ENCODE peak calls at places on chromosomes 7 and 10, in eight cellular contexts. One of them, this sample, is unnamed.

GRCh38 chr10:43866712-43867111 is 218.0 kb upstream of the ZNF32 start:
- DNase-seq in Panc1: no peak
- DNase-seq in GM23248: no peak
- DNase-seq in mesenchymal stem cell: no peak
- DNase-seq in left lung: no peak
- DNase-seq in uterus: no peak
- DNase-seq in cardiac muscle cell: no peak
- DNase-seq in neural progenitor cell: no peak
- DNase-seq in this sample: no peak

GRCh38 chr7:75737856-75738603 is 711 bp downstream of the HIP1 start:
- DNase-seq in GM23248: peak; percentile 53
- DNase-seq in Panc1: no peak
- DNase-seq in cardiac muscle cell: peak; percentile 28
- DNase-seq in neural progenitor cell: peak; percentile 68
- DNase-seq in mesenchymal stem cell: peak; percentile 34
- DNase-seq in uterus: no peak
- DNase-seq in left lung: peak; percentile 76
- DNase-seq in this sample: no peak

GRCh38 chr7:105723582-105723981 is 142.3 kb upstream of the EFCAB10 start:
- DNase-seq in left lung: no peak
- DNase-seq in uterus: no peak
- DNase-seq in neural progenitor cell: peak; percentile 47
- DNase-seq in mesenchymal stem cell: no peak
- DNase-seq in cardiac muscle cell: no peak
- DNase-seq in GM23248: no peak
- DNase-seq in Panc1: no peak
- DNase-seq in this sample: no peak

GRCh38 chr10:69303632-69304035 is 25.3 kb downstream of the HK1 start:
- DNase-seq in left lung: no peak
- DNase-seq in cardiac muscle cell: no peak
- DNase-seq in mesenchymal stem cell: no peak
- DNase-seq in GM23248: peak; percentile 57
- DNase-seq in uterus: no peak
- DNase-seq in neural progenitor cell: no peak
- DNase-seq in Panc1: no peak
- DNase-seq in this sample: peak; percentile 69

GRCh38 chr7:8060241-8060640 is 91.6 kb downstream of the GLCCI1 start:
- DNase-seq in GM23248: peak; percentile 7
- DNase-seq in mesenchymal stem cell: no peak
- DNase-seq in neural progenitor cell: no peak
- DNase-seq in Panc1: no peak
- DNase-seq in uterus: no peak
- DNase-seq in cardiac muscle cell: no peak
- DNase-seq in left lung: no peak
- DNase-seq in this sample: no peak

GRCh38 chr10:11950325-11951018 is 92.1 kb downstream of the UPF2 start:
- DNase-seq in left lung: no peak
- DNase-seq in cardiac muscle cell: no peak
- DNase-seq in neural progenitor cell: no peak
- DNase-seq in GM23248: no peak
- DNase-seq in uterus: no peak
- DNase-seq in mesenchymal stem cell: no peak
- DNase-seq in Panc1: no peak
- DNase-seq in this sample: no peak

GRCh38 chr10:77490915-77491314 is 146.7 kb downstream of the KCNMA1 start:
- DNase-seq in left lung: no peak
- DNase-seq in mesenchymal stem cell: no peak
- DNase-seq in cardiac muscle cell: no peak
- DNase-seq in GM23248: no peak
- DNase-seq in neural progenitor cell: no peak
- DNase-seq in Panc1: no peak
- DNase-seq in uterus: no peak
- DNase-seq in this sample: no peak

GRCh38 chr10:77927343-77928256 is 1.0 kb upstream of the DLG5 start:
- DNase-seq in GM23248: peak; percentile 44
- DNase-seq in mesenchymal stem cell: no peak
- DNase-seq in neural progenitor cell: peak; percentile 50
- DNase-seq in left lung: no peak
- DNase-seq in cardiac muscle cell: peak; percentile 34
- DNase-seq in uterus: no peak
- DNase-seq in Panc1: no peak
- DNase-seq in this sample: no peak

GRCh38 chr7:107563072-107563760 is 504 bp downstream of the COG5 start:
- DNase-seq in uterus: no peak
- DNase-seq in Panc1: no peak
- DNase-seq in cardiac muscle cell: no peak
- DNase-seq in left lung: no peak
- DNase-seq in mesenchymal stem cell: no peak
- DNase-seq in GM23248: no peak
- DNase-seq in neural progenitor cell: no peak
- DNase-seq in this sample: peak; percentile 21

GRCh38 chr7:1321411-1322239 is 89.0 kb downstream of the UNCX start:
- DNase-seq in GM23248: no peak
- DNase-seq in left lung: peak; percentile 58
- DNase-seq in cardiac muscle cell: no peak
- DNase-seq in neural progenitor cell: no peak
- DNase-seq in mesenchymal stem cell: no peak
- DNase-seq in uterus: no peak
- DNase-seq in Panc1: no peak
- DNase-seq in this sample: no peak

GRCh38 chr7:128163473-128163872 is 77.6 kb upstream of the LEP start:
- DNase-seq in left lung: no peak
- DNase-seq in neural progenitor cell: no peak
- DNase-seq in mesenchymal stem cell: no peak
- DNase-seq in uterus: no peak
- DNase-seq in cardiac muscle cell: no peak
- DNase-seq in GM23248: peak; percentile 10
- DNase-seq in Panc1: no peak
- DNase-seq in this sample: no peak

GRCh38 chr7:55018361-55019328 is at the start of gene EGFR:
- DNase-seq in cardiac muscle cell: peak; percentile 57
- DNase-seq in left lung: peak; percentile 92
- DNase-seq in GM23248: peak; percentile 89
- DNase-seq in mesenchymal stem cell: peak; percentile 82
- DNase-seq in Panc1: no peak
- DNase-seq in neural progenitor cell: peak; percentile 82
- DNase-seq in uterus: peak; percentile 87
- DNase-seq in this sample: peak; percentile 61

GRCh38 chr10:104328916-104329710 is 9.2 kb downstream of the ITPRIP start:
- DNase-seq in left lung: peak; percentile 81
- DNase-seq in GM23248: peak; percentile 98
- DNase-seq in mesenchymal stem cell: peak; percentile 95
- DNase-seq in cardiac muscle cell: no peak
- DNase-seq in neural progenitor cell: peak; percentile 92
- DNase-seq in uterus: peak; percentile 88
- DNase-seq in Panc1: peak; percentile 98
- DNase-seq in this sample: peak; percentile 100

GRCh38 chr7:129780257-129781127 is 169.0 kb downstream of the NRF1 start:
- DNase-seq in mesenchymal stem cell: no peak
- DNase-seq in left lung: peak; percentile 92
- DNase-seq in cardiac muscle cell: peak; percentile 47
- DNase-seq in uterus: no peak
- DNase-seq in neural progenitor cell: peak; percentile 71
- DNase-seq in GM23248: peak; percentile 40
- DNase-seq in Panc1: peak; percentile 38
- DNase-seq in this sample: peak; percentile 73

GRCh38 chr7:65731562-65732035 is 141.3 kb upstream of the VKORC1L1 start:
- DNase-seq in cardiac muscle cell: peak; percentile 64
- DNase-seq in uterus: no peak
- DNase-seq in left lung: peak; percentile 83
- DNase-seq in neural progenitor cell: peak; percentile 73
- DNase-seq in GM23248: peak; percentile 8
- DNase-seq in Panc1: no peak
- DNase-seq in mesenchymal stem cell: peak; percentile 53
- DNase-seq in this sample: peak; percentile 23

GRCh38 chr7:30366606-30367005 is 82.2 kb downstream of the ZNRF2 start:
- DNase-seq in left lung: no peak
- DNase-seq in Panc1: no peak
- DNase-seq in uterus: no peak
- DNase-seq in mesenchymal stem cell: no peak
- DNase-seq in neural progenitor cell: no peak
- DNase-seq in cardiac muscle cell: no peak
- DNase-seq in GM23248: peak; percentile 50
- DNase-seq in this sample: peak; percentile 62

GRCh38 chr10:126691456-126691855 is 21.0 kb upstream of the C10orf90 start:
- DNase-seq in uterus: no peak
- DNase-seq in cardiac muscle cell: no peak
- DNase-seq in GM23248: no peak
- DNase-seq in Panc1: no peak
- DNase-seq in neural progenitor cell: no peak
- DNase-seq in mesenchymal stem cell: no peak
- DNase-seq in left lung: no peak
- DNase-seq in this sample: no peak

GRCh38 chr10:111835562-111835961 is 348.0 kb downstream of the GPAM start:
- DNase-seq in mesenchymal stem cell: no peak
- DNase-seq in GM23248: peak; percentile 84
- DNase-seq in neural progenitor cell: no peak
- DNase-seq in Panc1: no peak
- DNase-seq in uterus: no peak
- DNase-seq in cardiac muscle cell: no peak
- DNase-seq in left lung: no peak
- DNase-seq in this sample: no peak

GRCh38 chr10:86366902-86367338 is 325 bp upstream of the GRID1 start:
- DNase-seq in uterus: no peak
- DNase-seq in GM23248: peak; percentile 18
- DNase-seq in left lung: no peak
- DNase-seq in mesenchymal stem cell: no peak
- DNase-seq in Panc1: no peak
- DNase-seq in cardiac muscle cell: no peak
- DNase-seq in neural progenitor cell: no peak
- DNase-seq in this sample: no peak

GRCh38 chr7:26153246-26153822 is 1.3 kb downstream of the NFE2L3 start:
- DNase-seq in left lung: no peak
- DNase-seq in Panc1: no peak
- DNase-seq in cardiac muscle cell: no peak
- DNase-seq in neural progenitor cell: peak; percentile 18
- DNase-seq in uterus: no peak
- DNase-seq in GM23248: no peak
- DNase-seq in mesenchymal stem cell: peak; percentile 29
- DNase-seq in this sample: no peak

GRCh38 chr7:143510854-143511592 is 33.4 kb downstream of the TAS2R41 start:
- DNase-seq in GM23248: no peak
- DNase-seq in uterus: no peak
- DNase-seq in cardiac muscle cell: no peak
- DNase-seq in mesenchymal stem cell: no peak
- DNase-seq in neural progenitor cell: no peak
- DNase-seq in left lung: peak; percentile 73
- DNase-seq in Panc1: no peak
- DNase-seq in this sample: no peak

DNA sequence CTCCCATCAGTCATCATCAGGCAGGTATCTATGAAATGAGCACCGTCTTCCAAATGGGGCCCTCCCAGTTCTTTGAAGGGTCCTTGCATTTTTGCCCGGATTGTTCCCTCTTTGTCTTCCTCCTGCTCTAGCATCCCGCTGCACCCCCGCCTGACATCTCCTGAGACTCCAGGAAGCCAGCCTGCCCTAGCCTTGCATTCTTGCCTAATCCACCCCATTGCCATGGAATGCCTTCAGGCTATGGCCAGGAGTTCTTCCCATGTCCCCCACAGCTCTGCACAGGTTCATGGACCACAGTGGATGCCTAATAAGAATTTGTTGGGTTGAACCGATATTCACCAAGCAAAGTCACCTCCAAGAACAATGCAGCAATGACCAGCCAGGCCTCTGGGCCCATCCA is 62.1 kb downstream of the ZMIZ1 start:
- DNase-seq in neural progenitor cell: peak; percentile 53
- DNase-seq in uterus: no peak
- DNase-seq in Panc1: no peak
- DNase-seq in left lung: no peak
- DNase-seq in cardiac muscle cell: no peak
- DNase-seq in mesenchymal stem cell: peak; percentile 30
- DNase-seq in GM23248: no peak
- DNase-seq in this sample: no peak
- H3K36me3 ChIP-seq in neural progenitor cell: no peaks in the 10 kb centered on the region
- H3K36me3 ChIP-seq in uterus: no peaks in the 10 kb centered on the region
- H3K36me3 ChIP-seq in Panc1: no peaks in the 10 kb centered on the region
- H3K36me3 ChIP-seq in left lung: no peaks in the 10 kb centered on the region
- H3K36me3 ChIP-seq in cardiac muscle cell: no peaks in the 10 kb centered on the region
- H3K36me3 ChIP-seq in mesenchymal stem cell: peaks cover 60% of the 10 kb centered on the region
- H3K36me3 ChIP-seq in GM23248: peaks cover 7% of the 10 kb centered on the region
- H3K36me3 ChIP-seq in this sample: peaks cover 8% of the 10 kb centered on the region

GRCh38 chr10:130185591-130185990 is 49.4 kb downstream of the GLRX3 start:
- DNase-seq in Panc1: no peak
- DNase-seq in neural progenitor cell: no peak
- DNase-seq in mesenchymal stem cell: no peak
- DNase-seq in GM23248: no peak
- DNase-seq in left lung: no peak
- DNase-seq in cardiac muscle cell: no peak
- DNase-seq in uterus: no peak
- DNase-seq in this sample: no peak
- H3K4me3 ChIP-seq in Panc1: no peak overlapping the region
- H3K4me3 ChIP-seq in neural progenitor cell: no peak overlapping the region
- H3K4me3 ChIP-seq in mesenchymal stem cell: no peak overlapping the region
- H3K4me3 ChIP-seq in GM23248: no peak overlapping the region
- H3K4me3 ChIP-seq in left lung: no peak overlapping the region
- H3K4me3 ChIP-seq in cardiac muscle cell: no peak overlapping the region
- H3K4me3 ChIP-seq in uterus: no peak overlapping the region
- H3K4me3 ChIP-seq in this sample: no peak overlapping the region

GRCh38 chr10:34251177-34251576 is 563.9 kb downstream of the PARD3 start:
- DNase-seq in mesenchymal stem cell: no peak
- DNase-seq in GM23248: no peak
- DNase-seq in Panc1: no peak
- DNase-seq in uterus: no peak
- DNase-seq in neural progenitor cell: no peak
- DNase-seq in left lung: no peak
- DNase-seq in cardiac muscle cell: no peak
- DNase-seq in this sample: no peak
- H3K36me3 ChIP-seq in mesenchymal stem cell: peaks cover 8% of the 10 kb centered on the region
- H3K36me3 ChIP-seq in GM23248: no peaks in the 10 kb centered on the region
- H3K36me3 ChIP-seq in Panc1: no peaks in the 10 kb centered on the region
- H3K36me3 ChIP-seq in uterus: no peaks in the 10 kb centered on the region
- H3K36me3 ChIP-seq in neural progenitor cell: no peaks in the 10 kb centered on the region
- H3K36me3 ChIP-seq in left lung: no peaks in the 10 kb centered on the region
- H3K36me3 ChIP-seq in cardiac muscle cell: no peaks in the 10 kb centered on the region
- H3K36me3 ChIP-seq in this sample: no peaks in the 10 kb centered on the region

GRCh38 chr10:114629824-114630430 is 28.1 kb downstream of the ABLIM1 start:
- DNase-seq in left lung: no peak
- DNase-seq in mesenchymal stem cell: no peak
- DNase-seq in GM23248: no peak
- DNase-seq in uterus: no peak
- DNase-seq in neural progenitor cell: no peak
- DNase-seq in Panc1: no peak
- DNase-seq in cardiac muscle cell: peak; percentile 36
- DNase-seq in this sample: peak; percentile 70

GRCh38 chr10:114631090-114631677 is 26.9 kb downstream of the ABLIM1 start:
- DNase-seq in mesenchymal stem cell: no peak
- DNase-seq in neural progenitor cell: no peak
- DNase-seq in GM23248: no peak
- DNase-seq in Panc1: no peak
- DNase-seq in uterus: no peak
- DNase-seq in left lung: no peak
- DNase-seq in cardiac muscle cell: no peak
- DNase-seq in this sample: peak; percentile 49

GRCh38 chr10:114626841-114627240 is 31.2 kb downstream of the ABLIM1 start:
- DNase-seq in GM23248: no peak
- DNase-seq in mesenchymal stem cell: no peak
- DNase-seq in Panc1: no peak
- DNase-seq in uterus: no peak
- DNase-seq in left lung: no peak
- DNase-seq in neural progenitor cell: no peak
- DNase-seq in cardiac muscle cell: no peak
- DNase-seq in this sample: peak; percentile 66

GRCh38 chr10:114628106-114628505 is 30.0 kb downstream of the ABLIM1 start:
- DNase-seq in uterus: no peak
- DNase-seq in left lung: no peak
- DNase-seq in neural progenitor cell: no peak
- DNase-seq in mesenchymal stem cell: no peak
- DNase-seq in GM23248: no peak
- DNase-seq in cardiac muscle cell: no peak
- DNase-seq in Panc1: no peak
- DNase-seq in this sample: no peak

GRCh38 chr10:114629083-114629823 is 28.8 kb downstream of the ABLIM1 start:
- DNase-seq in left lung: peak; percentile 52
- DNase-seq in uterus: no peak
- DNase-seq in Panc1: no peak
- DNase-seq in mesenchymal stem cell: no peak
- DNase-seq in neural progenitor cell: no peak
- DNase-seq in cardiac muscle cell: peak; percentile 19
- DNase-seq in GM23248: no peak
- DNase-seq in this sample: no peak
- H3K4me3 ChIP-seq in left lung: no peak overlapping the region
- H3K4me3 ChIP-seq in uterus: no peak overlapping the region
- H3K4me3 ChIP-seq in Panc1: peak overlapping the region; percentile 73
- H3K4me3 ChIP-seq in mesenchymal stem cell: no peak overlapping the region
- H3K4me3 ChIP-seq in neural progenitor cell: no peak overlapping the region
- H3K4me3 ChIP-seq in cardiac muscle cell: no peak overlapping the region
- H3K4me3 ChIP-seq in GM23248: no peak overlapping the region
- H3K4me3 ChIP-seq in this sample: no peak overlapping the region